ENCODE peak calls at places on chromosome 18, in ten cellular contexts. A is neural progenitor cell, N is OCI-LY7, G is lower lobe of right lung, E is right atrium auricular region, M is mucosa of descending colon, F is HepG2, L is stomach, Y is HFF-Myc, X is WTC11. K is an unnamed sample.

GRCh38 chr18:75238100-75238499 is 27.5 kb downstream of the TSHZ1 start:
- DNase-seq in A (no peak), N (no peak), G (no peak), E (no peak), M (no peak), F (no peak), L (no peak), Y (no peak), X (no peak), K (no peak)

GRCh38 chr18:76412818-76413565 is 82.0 kb downstream of the ZNF516 start:
- DNase-seq in A (no peak), N (no peak), G (no peak), E (no peak), M (no peak), F (no peak), L (no peak), Y (no peak), X (no peak), K (no peak)

GRCh38 chr18:80136679-80137078 is 27.6 kb downstream of the ADNP2 start:
- DNase-seq in A (no peak), N (no peak), G (no peak), E (no peak), M (no peak), F (no peak), L (no peak), Y (no peak), X (no peak), K (no peak)

GRCh38 chr18:72419914-72420313 is 124.2 kb downstream of the CBLN2 start:
- DNase-seq in A (no peak), N (no peak), G (no peak), E (no peak), M (no peak), F (no peak), L (no peak), Y (no peak), X (no peak), K (no peak)

GRCh38 chr18:75395137-75395536 is 32.4 kb downstream of the SMIM21 start:
- DNase-seq in A (no peak), N (no peak), G (no peak), E (no peak), M (no peak), F (no peak), L (no peak), Y (no peak), X (no peak), K (no peak)

GRCh38 chr18:71116535-71116934 is 827.7 kb downstream of the SOCS6 start:
- DNase-seq in A (no peak), N (no peak), G (no peak), E (no peak), M (no peak), F (no peak), L (no peak), Y (no peak), X (no peak), K (no peak)

GRCh38 chr18:56637897-56638231 is 528 bp downstream of the TXNL1 start:
- DNase-seq in A (peak), N (peak), G (no peak), E (no peak), M (no peak), F (no peak), L (no peak), Y (no peak), X (peak), K (peak)

GRCh38 chr18:56036673-56037072 is 448.7 kb upstream of the TCF4 start:
- DNase-seq in A (no peak), N (no peak), G (no peak), E (no peak), M (no peak), F (no peak), L (no peak), Y (no peak), X (no peak), K (no peak)

GRCh38 chr18:13811993-13812392 is 12.0 kb upstream of the MC5R start:
- DNase-seq in A (no peak), N (peak), G (no peak), E (no peak), M (no peak), F (peak), L (no peak), Y (no peak), X (no peak), K (peak)

DNA sequence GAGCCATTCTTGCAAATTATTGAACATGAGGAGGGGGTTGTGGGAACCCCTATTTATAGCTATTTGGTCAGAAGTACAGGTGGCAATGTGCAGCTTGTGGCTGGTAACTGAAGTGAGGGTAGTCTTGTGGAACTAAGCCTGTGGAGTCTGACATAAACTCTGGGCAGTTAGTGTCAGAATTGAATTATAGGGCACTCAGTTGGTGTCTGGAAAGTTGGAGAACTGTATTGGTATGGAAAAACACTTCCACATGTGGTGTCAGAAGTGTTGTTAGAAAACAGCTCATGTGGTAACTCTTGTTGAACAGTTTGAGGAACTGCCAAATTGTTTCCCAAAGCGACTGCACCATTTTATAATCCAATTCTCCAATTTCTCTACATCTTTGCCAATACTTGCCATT is 7.5 kb downstream of the RALBP1 start:
- DNase-seq in A (no peak), N (peak), G (no peak), E (no peak), M (no peak), F (no peak), L (no peak), Y (no peak), X (no peak), K (no peak)
- TF ChIP-seq CTCF in A (no peak), N (no peak), G (no peak), E (no peak), M (no peak), F (no peak), L (no peak), Y (no peak), X (no peak), K (no peak)

GRCh38 chr18:45213040-45213333 is 402.3 kb upstream of the SLC14A2 start:
- DNase-seq in A (no peak), N (no peak), G (no peak), E (no peak), M (no peak), F (no peak), L (no peak), Y (no peak), X (no peak), K (no peak)
- TF ChIP-seq CTCF in A (no peak), N (no peak), G (no peak), E (peak), M (no peak), F (no peak), L (no peak), Y (no peak), X (no peak), K (no peak)

GRCh38 chr18:40413160-40413559 is 1541.9 kb upstream of the PIK3C3 start:
- DNase-seq in A (peak), N (no peak), G (no peak), E (no peak), M (no peak), F (peak), L (no peak), Y (peak), X (peak), K (peak)
- TF ChIP-seq CTCF in A (peak), N (no peak), G (no peak), E (no peak), M (no peak), F (peak), L (no peak), Y (peak), X (peak), K (peak)

DNA sequence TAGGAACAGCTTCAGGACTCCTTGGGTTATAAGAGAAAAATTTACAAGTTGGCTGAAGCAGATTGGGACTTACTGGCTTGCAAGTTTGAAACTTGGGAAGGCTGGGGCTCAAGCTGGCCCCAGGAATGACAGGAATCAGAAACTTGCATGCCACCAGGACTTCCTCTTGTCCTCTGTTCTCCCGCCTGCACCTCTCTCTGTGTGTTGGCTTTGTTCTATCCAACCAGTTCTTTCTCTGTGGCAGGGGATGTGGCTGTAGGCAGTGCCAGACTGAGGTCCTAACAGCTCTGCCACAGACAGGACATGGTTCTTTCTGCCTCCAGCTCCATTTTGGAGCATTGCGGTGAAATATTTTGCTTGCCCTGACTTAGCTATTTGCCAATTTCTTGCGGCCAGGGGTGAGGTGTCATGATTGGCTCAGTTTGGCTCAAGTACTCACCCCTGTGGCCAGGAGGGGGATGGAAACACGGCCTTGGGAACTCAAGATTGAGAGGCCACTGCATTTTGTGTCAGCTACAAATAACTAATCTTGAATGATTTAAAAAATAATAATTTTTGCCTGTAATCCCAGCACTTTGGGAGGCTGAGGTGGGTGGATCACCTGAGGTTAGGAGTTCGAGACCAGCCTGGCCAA is 48.9 kb downstream of the MEP1B start:
- DNase-seq in A (no peak), N (no peak), G (no peak), E (no peak), M (no peak), F (no peak), L (no peak), Y (no peak), X (peak), K (no peak)
- TF ChIP-seq CTCF in A (peak), N (no peak), G (no peak), E (no peak), M (no peak), F (peak), L (no peak), Y (no peak), X (no peak), K (no peak)

GRCh38 chr18:37476182-37476581 is 89.4 kb downstream of the CELF4 start:
- DNase-seq in A (peak), N (peak), G (no peak), E (no peak), M (no peak), F (peak), L (no peak), Y (no peak), X (peak), K (peak)
- TF ChIP-seq CTCF in A (peak), N (peak), G (peak), E (no peak), M (no peak), F (peak), L (no peak), Y (peak), X (peak), K (peak)

DNA sequence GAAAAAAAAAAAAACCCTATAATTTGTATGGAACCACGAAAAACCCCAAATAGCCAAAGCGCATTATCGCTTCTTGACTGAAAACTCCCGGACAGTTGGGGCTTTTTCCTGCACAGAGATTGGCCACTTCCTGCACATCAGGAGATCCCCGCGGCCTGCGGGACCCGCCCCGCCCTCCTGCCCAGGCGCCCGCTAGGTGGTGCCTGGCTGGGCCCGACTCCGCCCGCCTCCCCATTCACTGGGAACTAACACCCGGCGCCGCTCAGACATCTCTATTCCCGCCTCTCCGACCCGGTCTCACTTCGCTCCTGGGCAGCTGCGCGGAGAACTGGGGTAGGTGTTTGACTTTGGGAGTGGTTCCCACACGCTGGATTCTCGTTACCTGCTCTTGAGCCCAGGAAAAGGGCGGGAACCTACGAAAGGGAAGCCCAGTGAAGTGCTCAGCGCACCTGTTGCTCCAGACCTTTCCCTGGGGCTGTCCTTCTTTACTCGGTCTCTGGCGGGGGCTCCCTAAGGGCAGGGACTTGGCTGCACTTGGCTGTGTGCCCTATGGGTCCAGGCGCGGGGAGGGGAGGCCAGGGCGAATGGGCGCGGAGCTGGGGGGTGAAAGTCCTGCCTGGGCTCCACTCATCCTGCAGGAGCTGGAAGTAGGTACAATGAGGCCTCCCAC is at the start of gene HMSD:
- DNase-seq in A (peak), N (no peak), G (peak), E (no peak), M (peak), F (no peak), L (peak), Y (no peak), X (peak), K (peak)
- TF ChIP-seq CTCF in A (peak), N (no peak), G (peak), E (peak), M (peak), F (peak), L (no peak), Y (peak), X (no peak), K (peak)

DNA sequence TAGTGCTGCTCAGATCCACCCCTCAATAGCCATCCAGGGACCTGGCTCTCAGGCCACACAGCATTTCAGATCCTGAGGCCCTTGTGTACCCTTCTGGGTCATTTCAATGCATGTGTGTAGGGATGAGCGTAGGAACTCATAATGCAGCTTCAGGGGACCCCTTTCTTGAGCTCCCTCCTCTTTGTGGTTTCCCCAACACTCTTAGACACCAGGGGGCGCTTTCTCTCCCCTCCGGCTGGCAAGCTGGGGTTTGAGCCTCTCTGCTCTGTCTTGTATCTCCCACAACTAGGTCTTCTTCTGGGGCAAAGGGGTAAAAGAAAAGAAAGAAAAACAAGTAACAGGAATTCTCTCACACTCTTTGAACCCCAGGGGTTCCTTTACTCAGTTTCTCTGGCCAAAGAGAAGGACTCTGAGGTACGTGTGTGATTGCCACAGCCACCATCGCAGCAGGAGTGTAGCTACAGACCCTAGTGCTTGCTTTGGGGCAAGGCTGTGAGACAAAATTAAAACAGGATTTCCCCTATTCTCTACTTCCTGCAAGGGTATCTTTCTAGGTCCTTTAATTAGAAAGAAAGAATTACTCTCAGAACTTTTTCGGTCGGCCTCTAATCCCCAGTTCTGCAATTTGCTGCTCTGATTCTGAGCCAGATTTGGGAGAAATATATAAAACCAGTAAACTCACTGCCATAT is 38.0 kb downstream of the CABYR start:
- DNase-seq in A (peak), N (peak), G (peak), E (no peak), M (no peak), F (peak), L (peak), Y (peak), X (peak), K (peak)
- TF ChIP-seq CTCF in A (peak), N (peak), G (peak), E (peak), M (peak), F (peak), L (no peak), Y (peak), X (peak), K (peak)

GRCh38 chr18:23170137-23170536 is 34.9 kb downstream of the CABLES1 start:
- DNase-seq in A (no peak), N (no peak), G (no peak), E (no peak), M (no peak), F (no peak), L (no peak), Y (no peak), X (no peak), K (no peak)
- TF ChIP-seq CTCF in A (no peak), N (no peak), G (no peak), E (no peak), M (no peak), F (no peak), L (no peak), Y (no peak), X (no peak), K (no peak)